ENCODE peak calls at places on chromosomes 7 and 10, in ten cellular contexts. G, H, X, U, M, Y, F, P, W and Q are unnamed samples.

GRCh38 chr7:2007526-2007925 is 225.2 kb downstream of the MAD1L1 start:
- DNase-seq in G (no peak), H (no peak), X (no peak), U (no peak), M (no peak), Y (no peak), F (no peak), P (no peak), W (no peak), Q (no peak)

GRCh38 chr7:2452074-2452507 is 24.1 kb downstream of the GRIFIN start:
- DNase-seq in G (no peak), H (peak), X (no peak), U (no peak), M (no peak), Y (no peak), F (no peak), P (no peak), W (no peak), Q (no peak)

GRCh38 chr10:6382081-6382480 is 179.3 kb downstream of the PFKFB3 start:
- DNase-seq in G (peak), H (no peak), X (no peak), U (peak), M (peak), Y (peak), F (peak), P (no peak), W (no peak), Q (peak)

GRCh38 chr7:2928256-2928612 is 84.1 kb upstream of the GNA12 start:
- DNase-seq in G (no peak), H (no peak), X (no peak), U (no peak), M (no peak), Y (no peak), F (no peak), P (no peak), W (no peak), Q (no peak)

GRCh38 chr10:33519130-33519860 is 184.8 kb upstream of the NRP1 start:
- DNase-seq in G (no peak), H (no peak), X (no peak), U (no peak), M (no peak), Y (no peak), F (no peak), P (no peak), W (no peak), Q (no peak)

GRCh38 chr7:102874166-102874829 is 38.5 kb upstream of the LRRC17 start:
- DNase-seq in G (no peak), H (peak), X (no peak), U (no peak), M (no peak), Y (peak), F (peak), P (no peak), W (no peak), Q (no peak)

GRCh38 chr10:13842119-13842518 is 255.4 kb downstream of the PRPF18 start:
- DNase-seq in G (no peak), H (no peak), X (no peak), U (no peak), M (no peak), Y (no peak), F (no peak), P (no peak), W (no peak), Q (no peak)

GRCh38 chr10:47262606-47263295 is 37.2 kb upstream of the GDF10 start:
- DNase-seq in G (no peak), H (no peak), X (no peak), U (no peak), M (no peak), Y (no peak), F (no peak), P (no peak), W (no peak), Q (no peak)

GRCh38 chr7:6279341-6279740 is 6.9 kb upstream of the CYTH3 start:
- DNase-seq in G (no peak), H (no peak), X (no peak), U (no peak), M (no peak), Y (no peak), F (no peak), P (no peak), W (no peak), Q (no peak)

GRCh38 chr7:52273685-52274610 is 761.5 kb upstream of the POM121L12 start:
- DNase-seq in G (no peak), H (no peak), X (no peak), U (no peak), M (no peak), Y (no peak), F (peak), P (no peak), W (no peak), Q (no peak)

GRCh38 chr10:107540981-107541380 is 376.5 kb upstream of the SORCS1 start:
- DNase-seq in G (no peak), H (no peak), X (no peak), U (no peak), M (no peak), Y (no peak), F (no peak), P (no peak), W (no peak), Q (no peak)

GRCh38 chr7:98534493-98534892 is 82.6 kb upstream of the NPTX2 start:
- DNase-seq in G (no peak), H (no peak), X (no peak), U (no peak), M (no peak), Y (no peak), F (no peak), P (no peak), W (no peak), Q (no peak)

GRCh38 chr7:39617010-39617409 is 6.4 kb upstream of the RALA start:
- DNase-seq in G (no peak), H (no peak), X (no peak), U (no peak), M (no peak), Y (no peak), F (no peak), P (no peak), W (no peak), Q (no peak)